ENCODE peak calls at places on chromosomes 6 and 20, in four cellular contexts. G is stimulated activated CD4-positive, alpha-beta T cell treated with anti-CD3 and anti-CD28 coated beads, Interleukin-4, amount 100 ng/mL, for 48 hours; W is stromal cell of bone marrow; T is T1000. R is an unnamed sample.
A peak's percentile ranks its signal among the peaks of the same experiment; 100 is the strongest.

GRCh38 chr6:34181903-34182302 is 36.0 kb upstream of the GRM4 start:
- DNase-seq in W (no peak), T (no peak), G (no peak), R (no peak)

GRCh38 chr20:10910535-10911239 is 236.9 kb upstream of the JAG1 start:
- DNase-seq in W (no peak), G (no peak), T (no peak), R (no peak)

GRCh38 chr6:121504227-121504626 is 68.8 kb downstream of the GJA1 start:
- DNase-seq in W (peak; percentile 79), T (no peak), G (no peak), R (no peak)

GRCh38 chr20:40945754-40946451 is 82.7 kb upstream of the TOP1 start:
- DNase-seq in T (no peak), G (no peak), W (peak; percentile 47), R (no peak)

GRCh38 chr20:56967916-56968315 is 298.5 kb downstream of the BMP7 start:
- DNase-seq in T (no peak), W (no peak), G (no peak), R (no peak)

GRCh38 chr6:123804771-123805540 is 1.3 kb downstream of the NKAIN2 start:
- DNase-seq in T (no peak), W (no peak), G (no peak), R (no peak)

GRCh38 chr6:157709514-157709913 is 113.5 kb upstream of the SNX9 start:
- DNase-seq in T (no peak), G (no peak), W (no peak), R (no peak)

GRCh38 chr6:82554706-82555105 is 191.1 kb downstream of the TPBG start:
- DNase-seq in W (no peak), T (no peak), G (no peak), R (no peak)

GRCh38 chr6:144644776-144645175 is 359.6 kb downstream of the UTRN start:
- DNase-seq in G (no peak), W (no peak), T (no peak), R (no peak)

GRCh38 chr20:63534831-63535651 is 2.1 kb downstream of the PTK6 start:
- DNase-seq in T (no peak), G (no peak), W (no peak), R (no peak)

GRCh38 chr20:15708984-15709598 is 864.2 kb downstream of the KIF16B start:
- DNase-seq in T (no peak), W (no peak), G (peak; percentile 30), R (no peak)

R was measured in SW 1271.